ENCODE peak calls at places on chromosomes 11 and 22, in five cellular contexts. X is psoas muscle, H is uterus, M is thyroid gland, L is GM13976. T is an unnamed sample.

GRCh38 chr22:36330127-36330526 is 57.6 kb downstream of the MYH9 start:
- DNase-seq in X (no peak), H (no peak), M (no peak), L (no peak), T (no peak)

GRCh38 chr11:100525635-100526034 is 161.5 kb upstream of the ARHGAP42 start:
- DNase-seq in X (no peak), H (no peak), M (no peak), L (no peak), T (no peak)

GRCh38 chr11:77083553-77084245 is 16.9 kb downstream of the CAPN5 start:
- DNase-seq in X (peak), H (no peak), M (no peak), L (no peak), T (no peak)

GRCh38 chr11:77047007-77047927 is 13.1 kb downstream of the B3GNT6 start:
- DNase-seq in X (no peak), H (peak), M (peak), L (peak), T (no peak)

GRCh38 chr22:22787805-22788459 is 99.7 kb upstream of the IGLL5 start:
- DNase-seq in X (peak), H (no peak), M (peak), L (peak), T (peak)

GRCh38 chr11:12274558-12275197 is 102.7 kb upstream of the PARVA start:
- DNase-seq in X (no peak), H (no peak), M (no peak), L (no peak), T (no peak)

GRCh38 chr11:58616594-58616993 is 5.9 kb upstream of the CNTF start:
- DNase-seq in X (peak), H (peak), M (no peak), L (no peak), T (no peak)

GRCh38 chr11:103294516-103294915 is 185.3 kb downstream of the DYNC2H1 start:
- DNase-seq in X (no peak), H (no peak), M (no peak), L (no peak), T (no peak)

GRCh38 chr11:124899376-124900145 is 1.9 kb upstream of the ROBO4 start:
- DNase-seq in X (no peak), H (no peak), M (no peak), L (no peak), T (no peak)

GRCh38 chr11:65112551-65113360 is 1.1 kb downstream of the TM7SF2 start:
- DNase-seq in X (peak), H (peak), M (peak), L (peak), T (no peak)

GRCh38 chr11:34655335-34656008 is 34.6 kb downstream of the EHF start:
- DNase-seq in X (no peak), H (no peak), M (no peak), L (no peak), T (no peak)

GRCh38 chr11:69416123-69416475 is 65.4 kb upstream of the LINC01488 start:
- DNase-seq in X (no peak), H (no peak), M (no peak), L (no peak), T (no peak)

GRCh38 chr11:35717520-35717919 is 54.9 kb downstream of the TRIM44 start:
- DNase-seq in X (no peak), H (no peak), M (no peak), L (no peak), T (no peak)

GRCh38 chr22:17716529-17716928 is 57.7 kb downstream of the BID start:
- DNase-seq in X (no peak), H (no peak), M (no peak), L (no peak), T (no peak)

GRCh38 chr22:42366815-42367581 is 65.2 kb downstream of the NFAM1 start:
- DNase-seq in X (no peak), H (no peak), M (peak), L (no peak), T (no peak)

GRCh38 chr22:19912236-19912999 is 29.2 kb upstream of the COMT start:
- DNase-seq in X (no peak), H (no peak), M (peak), L (no peak), T (no peak)

GRCh38 chr11:1335811-1336761 is 26.7 kb upstream of the TOLLIP start:
- DNase-seq in X (peak), H (peak), M (peak), L (peak), T (peak)

GRCh38 chr22:27420186-27420816 is 381.3 kb downstream of the MN1 start:
- DNase-seq in X (no peak), H (no peak), M (no peak), L (no peak), T (no peak)

GRCh38 chr11:35593143-35593542 is 25.1 kb upstream of the FJX1 start:
- DNase-seq in X (no peak), H (no peak), M (no peak), L (no peak), T (no peak)

DNA sequence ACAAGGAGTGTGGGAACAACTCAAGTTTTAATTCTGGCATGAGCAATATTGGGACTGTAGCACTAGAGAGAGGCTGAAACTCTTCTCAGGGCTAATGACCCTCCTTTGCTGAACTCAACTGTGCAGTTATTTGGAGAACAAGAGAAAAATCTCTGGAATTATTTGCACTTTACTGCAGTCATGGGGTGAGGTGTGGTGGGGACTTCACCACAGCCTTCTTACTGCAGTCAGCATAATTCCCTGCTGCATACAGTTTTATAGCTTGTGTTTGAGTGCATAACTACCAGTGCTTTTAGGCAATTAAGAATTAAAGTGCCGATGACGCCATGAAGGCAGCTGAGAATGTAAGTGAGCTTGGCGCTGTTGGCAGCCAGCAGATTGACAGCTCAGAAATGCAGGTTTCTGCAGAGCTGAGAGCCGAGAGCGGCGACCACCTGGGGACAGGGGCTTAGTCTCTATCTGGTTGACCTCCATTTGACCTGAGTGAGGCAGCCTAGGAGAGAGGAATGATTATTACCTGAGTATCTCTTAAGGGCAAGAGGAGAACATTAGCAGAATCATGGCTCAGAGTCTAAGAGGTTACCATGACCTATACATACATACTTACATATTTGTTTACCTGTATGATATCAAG is 830.0 kb downstream of the NTM start:
- DNase-seq in X (no peak), H (no peak), M (no peak), L (no peak), T (no peak)
- TF ChIP-seq CTCF in X (no peak), H (no peak), M (no peak), L (no peak), T (no peak)

GRCh38 chr11:97247601-97248000 is 857.8 kb downstream of the JRKL start:
- DNase-seq in X (no peak), H (no peak), M (no peak), L (no peak), T (no peak)
- TF ChIP-seq CTCF in X (no peak), H (no peak), M (no peak), L (no peak), T (no peak)

DNA sequence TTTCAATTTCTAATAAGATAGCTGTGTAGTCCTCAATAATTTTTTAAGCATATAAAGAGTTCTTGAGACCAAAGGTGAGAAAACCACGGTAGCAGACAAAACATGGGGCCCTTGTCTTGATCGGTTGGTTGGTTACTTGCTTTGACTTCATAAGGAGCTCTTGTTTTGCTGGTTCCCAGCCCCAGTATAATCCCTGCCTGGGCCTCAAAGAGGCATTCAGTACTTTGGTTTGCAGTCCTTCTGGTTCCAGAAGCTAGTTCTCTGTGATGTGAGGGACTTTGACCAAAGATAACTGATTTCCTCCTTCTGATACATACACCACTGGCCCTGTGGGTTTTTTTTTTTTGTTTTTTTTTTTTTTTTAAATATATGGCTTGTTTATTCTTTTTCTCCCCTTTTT is 17.1 kb downstream of the MARK2 start:
- DNase-seq in X (no peak), H (no peak), M (peak), L (no peak), T (no peak)
- TF ChIP-seq CTCF in X (no peak), H (no peak), M (no peak), L (no peak), T (no peak)

DNA sequence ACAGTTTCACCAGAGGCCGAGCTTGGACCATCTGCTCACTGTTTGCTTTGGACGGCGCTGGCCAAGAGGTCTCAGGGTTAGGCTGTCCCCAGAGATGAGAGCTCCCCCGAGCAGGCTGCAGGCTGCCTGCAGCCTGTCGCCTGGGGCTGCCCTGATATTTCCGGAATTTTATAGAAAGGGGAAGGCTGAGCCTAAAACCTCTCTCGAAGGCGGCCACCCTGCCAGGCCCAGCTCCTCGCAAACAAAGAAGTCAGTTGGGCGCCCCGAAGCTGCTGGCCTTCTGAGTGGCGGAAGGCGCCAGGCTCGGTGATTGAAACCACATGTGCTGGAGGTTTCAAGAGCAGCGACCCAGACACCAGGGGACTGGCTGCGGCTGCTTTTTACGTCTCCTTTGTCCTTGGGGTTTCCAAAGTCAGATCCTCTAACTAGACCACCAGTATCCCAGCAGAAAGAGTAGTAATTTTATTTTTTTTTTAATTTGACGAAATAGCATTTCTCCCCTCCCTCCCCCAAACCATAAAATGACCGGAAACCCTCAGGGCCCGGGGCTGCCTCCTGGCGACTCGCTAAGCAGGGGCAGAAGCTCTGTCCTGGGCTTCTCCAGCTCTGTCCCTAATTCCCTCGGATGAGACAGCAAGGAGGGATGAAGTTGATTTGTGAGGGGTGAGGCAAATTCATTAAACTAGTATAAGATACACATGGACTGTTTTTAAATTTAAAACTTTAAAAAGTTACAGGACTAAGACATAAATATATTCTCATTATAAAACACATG is 57.4 kb downstream of the CLMP start:
- DNase-seq in X (peak), H (peak), M (peak), L (peak), T (no peak)
- TF ChIP-seq CTCF in X (no peak), H (no peak), M (no peak), L (no peak), T (no peak)

DNA sequence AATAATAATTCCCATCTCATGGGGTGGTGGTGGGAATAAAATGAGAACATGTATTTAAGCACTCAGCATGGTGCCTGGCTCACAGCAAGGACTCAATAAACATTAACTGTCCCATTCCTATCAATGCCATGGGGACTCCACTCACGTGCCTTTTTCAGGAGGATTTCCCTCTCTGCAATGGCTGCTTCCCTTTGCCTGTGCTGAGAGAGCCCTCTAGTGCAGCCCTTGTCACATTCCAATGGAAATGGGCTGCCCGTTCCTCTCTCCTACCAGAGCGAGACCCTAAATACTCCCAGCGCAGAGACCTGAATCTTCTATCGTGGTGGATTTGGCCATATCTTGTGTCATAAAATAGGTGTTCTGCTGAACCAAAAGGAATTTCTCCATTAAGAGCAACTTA is 621.5 kb upstream of the B3GAT1 start:
- DNase-seq in X (no peak), H (no peak), M (peak), L (no peak), T (no peak)
- TF ChIP-seq CTCF in X (no peak), H (no peak), M (peak), L (no peak), T (no peak)

GRCh38 chr11:130145975-130146776 is 13.4 kb upstream of the ST14 start:
- DNase-seq in X (no peak), H (no peak), M (peak), L (no peak), T (no peak)
- TF ChIP-seq CTCF in X (no peak), H (no peak), M (peak), L (no peak), T (no peak)

DNA sequence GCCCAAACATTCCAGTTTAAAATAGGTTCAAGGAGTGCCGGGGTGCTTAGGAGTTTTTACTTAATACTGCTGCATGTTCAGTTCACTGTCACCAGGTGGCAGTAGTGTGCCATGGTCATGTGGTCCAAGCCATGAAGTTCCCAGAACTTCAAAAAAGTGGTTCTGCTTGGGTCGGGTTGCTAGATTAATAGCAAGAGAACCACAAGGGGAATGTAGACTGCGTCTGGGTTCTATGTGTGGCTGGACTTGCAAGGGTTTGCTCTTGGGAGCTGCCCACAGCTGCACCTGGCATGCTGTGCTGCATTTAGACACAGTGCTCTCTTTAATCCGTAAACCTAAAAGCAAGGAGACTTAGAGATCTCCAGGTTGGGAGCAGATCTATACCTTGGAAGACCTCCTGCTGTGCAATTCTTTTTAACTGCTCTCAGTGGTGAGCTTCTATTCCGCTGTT is 6.5 kb upstream of the SPON1 start:
- DNase-seq in X (peak), H (peak), M (peak), L (peak), T (no peak)
- TF ChIP-seq CTCF in X (peak), H (peak), M (peak), L (peak), T (peak)